ENCODE peak calls at places on chromosomes 13 and 19, in seven cellular contexts. One of them, this sample, is unnamed.

GRCh38 chr19:31421856-31422255 is 72.6 kb upstream of the TSHZ3 start:
- DNase-seq in breast epithelium: no peak
- DNase-seq in stomach: no peak
- DNase-seq in right lobe of liver: no peak
- DNase-seq in heart left ventricle: no peak
- DNase-seq in HCT116: no peak
- DNase-seq in tibial artery: no peak
- DNase-seq in this sample: no peak

GRCh38 chr13:36789730-36790129 is 29.3 kb upstream of the RFXAP start:
- DNase-seq in tibial artery: no peak
- DNase-seq in HCT116: no peak
- DNase-seq in breast epithelium: no peak
- DNase-seq in right lobe of liver: no peak
- DNase-seq in heart left ventricle: no peak
- DNase-seq in stomach: no peak
- DNase-seq in this sample: no peak

GRCh38 chr13:80979035-80979641 is 638.2 kb upstream of the SPRY2 start:
- DNase-seq in right lobe of liver: no peak
- DNase-seq in heart left ventricle: peak; percentile 28
- DNase-seq in stomach: peak; percentile 28
- DNase-seq in breast epithelium: no peak
- DNase-seq in tibial artery: no peak
- DNase-seq in HCT116: peak; percentile 46
- DNase-seq in this sample: peak; percentile 42

GRCh38 chr13:35349052-35349451 is 127.4 kb downstream of the MAB21L1 start:
- DNase-seq in right lobe of liver: no peak
- DNase-seq in breast epithelium: no peak
- DNase-seq in heart left ventricle: no peak
- DNase-seq in tibial artery: no peak
- DNase-seq in stomach: no peak
- DNase-seq in HCT116: no peak
- DNase-seq in this sample: no peak

GRCh38 chr13:91141619-91142061 is 205.8 kb upstream of the MIR17HG start:
- DNase-seq in stomach: no peak
- DNase-seq in right lobe of liver: no peak
- DNase-seq in HCT116: no peak
- DNase-seq in tibial artery: peak; percentile 85
- DNase-seq in heart left ventricle: no peak
- DNase-seq in breast epithelium: no peak
- DNase-seq in this sample: no peak

GRCh38 chr13:29909975-29910674 is 59.7 kb upstream of the UBL3 start:
- DNase-seq in heart left ventricle: no peak
- DNase-seq in breast epithelium: no peak
- DNase-seq in tibial artery: no peak
- DNase-seq in right lobe of liver: no peak
- DNase-seq in stomach: no peak
- DNase-seq in HCT116: no peak
- DNase-seq in this sample: no peak

GRCh38 chr13:41428155-41428554 is 29.2 kb upstream of the RGCC start:
- DNase-seq in stomach: no peak
- DNase-seq in right lobe of liver: no peak
- DNase-seq in breast epithelium: no peak
- DNase-seq in tibial artery: no peak
- DNase-seq in heart left ventricle: no peak
- DNase-seq in HCT116: no peak
- DNase-seq in this sample: no peak

GRCh38 chr13:79530270-79530669 is 49.3 kb downstream of the NDFIP2 start:
- DNase-seq in right lobe of liver: no peak
- DNase-seq in stomach: no peak
- DNase-seq in HCT116: no peak
- DNase-seq in breast epithelium: no peak
- DNase-seq in heart left ventricle: no peak
- DNase-seq in tibial artery: no peak
- DNase-seq in this sample: no peak

GRCh38 chr19:7917292-7918061 is 2.7 kb upstream of the SNAPC2 start:
- DNase-seq in right lobe of liver: peak; percentile 69
- DNase-seq in heart left ventricle: no peak
- DNase-seq in HCT116: no peak
- DNase-seq in breast epithelium: no peak
- DNase-seq in stomach: peak; percentile 58
- DNase-seq in tibial artery: peak; percentile 75
- DNase-seq in this sample: no peak

GRCh38 chr13:66528139-66528538 is 702.0 kb downstream of the PCDH9 start:
- DNase-seq in stomach: no peak
- DNase-seq in tibial artery: no peak
- DNase-seq in right lobe of liver: no peak
- DNase-seq in breast epithelium: no peak
- DNase-seq in heart left ventricle: no peak
- DNase-seq in HCT116: no peak
- DNase-seq in this sample: no peak

GRCh38 chr19:3034845-3035541 is 5.9 kb upstream of the TLE2 start:
- DNase-seq in right lobe of liver: no peak
- DNase-seq in heart left ventricle: no peak
- DNase-seq in stomach: peak; percentile 51
- DNase-seq in tibial artery: peak; percentile 77
- DNase-seq in breast epithelium: no peak
- DNase-seq in HCT116: no peak
- DNase-seq in this sample: peak; percentile 49

GRCh38 chr13:113851480-113851803 is 12.4 kb downstream of the GAS6 start:
- DNase-seq in breast epithelium: no peak
- DNase-seq in right lobe of liver: no peak
- DNase-seq in HCT116: no peak
- DNase-seq in tibial artery: no peak
- DNase-seq in stomach: no peak
- DNase-seq in heart left ventricle: no peak
- DNase-seq in this sample: no peak

GRCh38 chr13:22143671-22144070 is 472.8 kb downstream of the FGF9 start:
- DNase-seq in breast epithelium: no peak
- DNase-seq in stomach: no peak
- DNase-seq in right lobe of liver: no peak
- DNase-seq in HCT116: no peak
- DNase-seq in heart left ventricle: no peak
- DNase-seq in tibial artery: no peak
- DNase-seq in this sample: no peak

GRCh38 chr13:44116562-44117315 is 237.0 kb downstream of the LACC1 start:
- DNase-seq in right lobe of liver: no peak
- DNase-seq in heart left ventricle: peak; percentile 55
- DNase-seq in tibial artery: no peak
- DNase-seq in stomach: no peak
- DNase-seq in HCT116: no peak
- DNase-seq in breast epithelium: no peak
- DNase-seq in this sample: no peak

GRCh38 chr13:101424381-101425155 is 8.3 kb upstream of the NALCN start:
- DNase-seq in stomach: no peak
- DNase-seq in heart left ventricle: no peak
- DNase-seq in tibial artery: no peak
- DNase-seq in right lobe of liver: no peak
- DNase-seq in breast epithelium: no peak
- DNase-seq in HCT116: no peak
- DNase-seq in this sample: no peak

GRCh38 chr13:85709072-85709471 is 90.1 kb downstream of the SLITRK6 start:
- DNase-seq in heart left ventricle: no peak
- DNase-seq in tibial artery: no peak
- DNase-seq in breast epithelium: no peak
- DNase-seq in HCT116: no peak
- DNase-seq in right lobe of liver: no peak
- DNase-seq in stomach: no peak
- DNase-seq in this sample: no peak

DNA sequence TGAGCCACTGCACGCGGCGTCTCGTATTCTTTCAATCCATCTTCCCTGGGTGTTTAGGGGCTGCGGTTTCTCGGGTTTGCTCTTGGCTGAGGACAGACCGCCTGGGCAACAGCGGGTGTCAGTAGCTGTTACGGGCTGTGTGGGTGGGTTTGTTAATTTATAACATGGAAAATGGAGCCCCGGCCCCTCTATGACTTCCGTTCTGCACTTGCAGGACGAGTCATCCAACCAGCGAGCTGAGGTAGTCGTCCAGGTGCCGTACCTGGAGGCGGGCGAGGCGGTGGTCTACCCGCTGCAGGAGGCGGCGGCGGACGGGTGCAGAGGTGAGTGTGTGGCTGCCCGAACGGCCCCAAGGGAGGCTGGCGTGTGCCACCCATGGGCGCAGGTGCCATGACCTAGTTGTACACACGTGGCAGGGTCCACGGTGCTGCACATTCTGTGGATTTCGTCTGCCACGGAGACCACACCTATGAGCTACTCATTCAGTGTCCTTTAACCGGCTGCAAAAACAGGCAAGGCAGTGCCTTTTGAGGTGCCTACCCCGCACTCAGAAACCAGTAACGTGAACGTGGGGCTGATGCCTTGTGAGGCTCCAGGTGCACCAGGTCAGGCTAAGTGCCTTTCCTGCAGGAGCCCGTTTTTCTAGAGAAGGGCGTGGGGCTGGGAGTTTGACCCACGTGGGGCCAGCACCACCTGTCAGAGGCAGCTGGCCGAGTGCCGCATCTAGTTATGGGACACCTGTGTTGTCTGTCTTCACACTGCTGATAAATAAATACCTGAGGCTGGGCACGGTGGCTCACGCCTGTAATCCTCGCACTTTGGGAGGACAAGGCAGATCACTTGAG is 10.9 kb downstream of the POLR2E start:
- DNase-seq in breast epithelium: no peak
- DNase-seq in stomach: no peak
- DNase-seq in HCT116: no peak
- DNase-seq in tibial artery: no peak
- DNase-seq in right lobe of liver: no peak
- DNase-seq in heart left ventricle: no peak
- DNase-seq in this sample: no peak
- H3K27ac ChIP-seq in breast epithelium: no peak overlapping the region
- H3K27ac ChIP-seq in stomach: no peak overlapping the region
- H3K27ac ChIP-seq in HCT116: no peak overlapping the region
- H3K27ac ChIP-seq in tibial artery: no peak overlapping the region
- H3K27ac ChIP-seq in right lobe of liver: no peak overlapping the region
- H3K27ac ChIP-seq in heart left ventricle: no peak overlapping the region
- H3K27ac ChIP-seq in this sample: no peak overlapping the region

GRCh38 chr19:48498922-48499321 is 12.7 kb downstream of the LMTK3 start:
- DNase-seq in tibial artery: no peak
- DNase-seq in right lobe of liver: no peak
- DNase-seq in stomach: no peak
- DNase-seq in HCT116: no peak
- DNase-seq in breast epithelium: no peak
- DNase-seq in heart left ventricle: no peak
- DNase-seq in this sample: no peak
- TF ChIP-seq CTCF in tibial artery: no peak
- TF ChIP-seq CTCF in right lobe of liver: no peak
- TF ChIP-seq CTCF in stomach: no peak
- TF ChIP-seq CTCF in HCT116: no peak
- TF ChIP-seq CTCF in breast epithelium: no peak
- TF ChIP-seq CTCF in heart left ventricle: no peak
- TF ChIP-seq CTCF in this sample: no peak

GRCh38 chr13:72457151-72457550 is 270.3 kb downstream of the MZT1 start:
- DNase-seq in tibial artery: no peak
- DNase-seq in HCT116: no peak
- DNase-seq in right lobe of liver: no peak
- DNase-seq in stomach: no peak
- DNase-seq in heart left ventricle: no peak
- DNase-seq in breast epithelium: no peak
- DNase-seq in this sample: no peak
- H3K27ac ChIP-seq in tibial artery: no peak overlapping the region
- H3K27ac ChIP-seq in HCT116: no peak overlapping the region
- H3K27ac ChIP-seq in right lobe of liver: no peak overlapping the region
- H3K27ac ChIP-seq in stomach: no peak overlapping the region
- H3K27ac ChIP-seq in heart left ventricle: no peak overlapping the region
- H3K27ac ChIP-seq in breast epithelium: no peak overlapping the region
- H3K27ac ChIP-seq in this sample: no peak overlapping the region

GRCh38 chr13:95354156-95354555 is 52.9 kb upstream of the ABCC4 start:
- DNase-seq in breast epithelium: no peak
- DNase-seq in HCT116: no peak
- DNase-seq in stomach: no peak
- DNase-seq in tibial artery: no peak
- DNase-seq in right lobe of liver: no peak
- DNase-seq in heart left ventricle: no peak
- DNase-seq in this sample: no peak

GRCh38 chr13:95356916-95357315 is 55.7 kb upstream of the ABCC4 start:
- DNase-seq in heart left ventricle: no peak
- DNase-seq in HCT116: no peak
- DNase-seq in tibial artery: no peak
- DNase-seq in stomach: no peak
- DNase-seq in right lobe of liver: no peak
- DNase-seq in breast epithelium: no peak
- DNase-seq in this sample: no peak

GRCh38 chr13:95352486-95352885 is 51.2 kb upstream of the ABCC4 start:
- DNase-seq in tibial artery: no peak
- DNase-seq in right lobe of liver: no peak
- DNase-seq in heart left ventricle: no peak
- DNase-seq in HCT116: no peak
- DNase-seq in stomach: no peak
- DNase-seq in breast epithelium: no peak
- DNase-seq in this sample: no peak

GRCh38 chr13:95355491-95355890 is 54.2 kb upstream of the ABCC4 start:
- DNase-seq in breast epithelium: no peak
- DNase-seq in HCT116: no peak
- DNase-seq in right lobe of liver: no peak
- DNase-seq in tibial artery: no peak
- DNase-seq in heart left ventricle: no peak
- DNase-seq in stomach: no peak
- DNase-seq in this sample: no peak

GRCh38 chr13:95354680-95355487 is 53.6 kb upstream of the ABCC4 start:
- DNase-seq in tibial artery: no peak
- DNase-seq in right lobe of liver: peak; percentile 60
- DNase-seq in stomach: peak; percentile 28
- DNase-seq in breast epithelium: no peak
- DNase-seq in HCT116: no peak
- DNase-seq in heart left ventricle: no peak
- DNase-seq in this sample: no peak
- TF ChIP-seq CTCF in tibial artery: no peak
- TF ChIP-seq CTCF in right lobe of liver: no peak
- TF ChIP-seq CTCF in stomach: no peak
- TF ChIP-seq CTCF in breast epithelium: no peak
- TF ChIP-seq CTCF in HCT116: no peak
- TF ChIP-seq CTCF in heart left ventricle: no peak
- TF ChIP-seq CTCF in this sample: no peak

GRCh38 chr19:1244693-1245451 is 3.3 kb downstream of the ATP5F1D start:
- DNase-seq in stomach: peak; percentile 88
- DNase-seq in right lobe of liver: peak; percentile 96
- DNase-seq in heart left ventricle: peak; percentile 82
- DNase-seq in tibial artery: peak; percentile 95
- DNase-seq in breast epithelium: no peak
- DNase-seq in HCT116: no peak
- DNase-seq in this sample: peak; percentile 77
- H3K27ac ChIP-seq in stomach: peak overlapping the region; percentile 95
- H3K27ac ChIP-seq in right lobe of liver: peak overlapping the region; percentile 92
- H3K27ac ChIP-seq in heart left ventricle: peak overlapping the region; percentile 100
- H3K27ac ChIP-seq in tibial artery: peak overlapping the region; percentile 98
- H3K27ac ChIP-seq in breast epithelium: peak overlapping the region; percentile 91
- H3K27ac ChIP-seq in HCT116: peak overlapping the region; percentile 100
- H3K27ac ChIP-seq in this sample: peak overlapping the region; percentile 56

DNA sequence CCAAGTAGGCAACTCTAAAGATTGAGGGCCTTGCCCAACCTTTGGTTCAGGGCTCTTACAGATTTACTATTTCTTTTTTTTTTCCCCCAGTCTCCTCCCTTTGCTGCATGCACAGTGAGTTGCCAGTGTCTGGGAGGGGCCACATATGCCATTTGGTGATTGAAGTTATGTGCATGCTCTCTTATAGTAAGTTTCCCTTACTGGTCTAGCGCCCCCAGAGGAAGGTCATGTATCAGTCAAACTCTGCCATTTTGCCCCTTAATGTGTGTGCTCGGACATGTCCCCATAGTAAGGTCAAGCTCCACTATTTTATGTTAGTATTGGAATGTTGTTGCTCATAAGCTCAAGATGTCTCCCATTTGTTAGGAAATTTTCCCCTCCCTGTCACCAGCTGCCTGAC is 1138.0 kb upstream of the SLC10A2 start:
- DNase-seq in tibial artery: no peak
- DNase-seq in HCT116: no peak
- DNase-seq in right lobe of liver: no peak
- DNase-seq in heart left ventricle: no peak
- DNase-seq in stomach: no peak
- DNase-seq in breast epithelium: no peak
- DNase-seq in this sample: no peak
- TF ChIP-seq CTCF in tibial artery: no peak
- TF ChIP-seq CTCF in HCT116: no peak
- TF ChIP-seq CTCF in right lobe of liver: no peak
- TF ChIP-seq CTCF in heart left ventricle: no peak
- TF ChIP-seq CTCF in stomach: no peak
- TF ChIP-seq CTCF in breast epithelium: no peak
- TF ChIP-seq CTCF in this sample: no peak

This sample was measured in lung.